ENCODE peak calls at places on chromosomes 3 and 15, in nine cellular contexts. V is NCI-H524; W is GM18507; G is HEK293T; N is activated T-helper 1 cell treated with anti-CD3 and anti-CD28 coated beads, Interleukin-12 subunit alpha, Interleukin-12 subunit beta, Interleukin-2, Interleukin-4 antibody, amounts not matched to agents 30 ng/mL and 10 ng/mL and 1 ng/mL, durations not matched to agents 14 hours and 24 hours and 36 hours; K is natural killer cell; F is HuH-7; R is WTC11; Y is bronchial epithelial cell. D is an unnamed sample.
A peak's percentile ranks its signal among the peaks of the same experiment; 100 is the strongest.

GRCh38 chr15:67928666-67929065 is 88.8 kb upstream of the RNU6-1 start:
- DNase-seq in N (no peak), K (no peak), F (no peak), Y (no peak), R (no peak), V (no peak), G (no peak), W (no peak), D (no peak)

GRCh38 chr15:49418811-49419210 is 4.2 kb upstream of the FGF7 start:
- DNase-seq in V (no peak), N (no peak), F (no peak), W (no peak), Y (no peak), G (no peak), K (no peak), R (no peak), D (no peak)

GRCh38 chr3:45795882-45796765 is at the start of gene SLC6A20:
- DNase-seq in R (peak; percentile 47), N (no peak), Y (peak; percentile 17), V (peak; percentile 30), W (peak; percentile 8), F (peak; percentile 41), G (no peak), K (no peak), D (no peak)

GRCh38 chr3:81043009-81043408 is 718.4 kb downstream of the GBE1 start:
- DNase-seq in W (no peak), F (no peak), K (no peak), G (no peak), V (no peak), N (no peak), Y (no peak), R (no peak), D (no peak)

GRCh38 chr3:21795152-21795837 is 44.3 kb upstream of the ZNF385D start:
- DNase-seq in G (no peak), Y (no peak), N (no peak), F (no peak), K (no peak), R (no peak), W (no peak), V (peak; percentile 96), D (no peak)

GRCh38 chr3:40920041-40920440 is 279.3 kb upstream of the CTNNB1 start:
- DNase-seq in V (no peak), G (no peak), R (no peak), K (no peak), Y (peak; percentile 83), F (no peak), W (no peak), N (no peak), D (no peak)

GRCh38 chr3:57917611-57918010 is 90.6 kb upstream of the FLNB start:
- DNase-seq in R (no peak), V (no peak), K (no peak), G (no peak), W (no peak), F (no peak), N (no peak), Y (no peak), D (no peak)

GRCh38 chr3:90039994-90040393 is 932.6 kb downstream of the EPHA3 start:
- DNase-seq in V (no peak), G (no peak), Y (no peak), F (no peak), K (no peak), R (no peak), N (no peak), W (no peak), D (no peak)

GRCh38 chr3:56801597-56802410 is at the start of gene ARHGEF3:
- DNase-seq in R (peak; percentile 83), N (peak; percentile 77), F (peak; percentile 56), Y (peak; percentile 69), K (peak; percentile 84), G (peak; percentile 89), W (peak; percentile 80), V (peak; percentile 78), D (peak; percentile 83)

GRCh38 chr3:45554001-45554691 is 40.4 kb upstream of the LIMD1 start:
- DNase-seq in K (no peak), V (peak; percentile 80), G (no peak), R (no peak), Y (no peak), W (no peak), N (no peak), F (no peak), D (no peak)

GRCh38 chr3:30221622-30222021 is 384.8 kb upstream of the TGFBR2 start:
- DNase-seq in G (no peak), W (no peak), Y (no peak), V (no peak), F (no peak), R (no peak), K (no peak), N (no peak), D (no peak)

GRCh38 chr15:34259557-34259956 is 34.7 kb downstream of the EMC4 start:
- DNase-seq in F (no peak), N (no peak), Y (no peak), G (no peak), R (no peak), K (no peak), V (no peak), W (no peak), D (no peak)